ENCODE peak calls at places on chromosomes 12 and 14, in eight cellular contexts. D is A549, I is mesendoderm, Y is astrocyte, S is neural progenitor cell, E is IMR-90, P is DND-41, C is mammary epithelial cell. G is an unnamed sample.

GRCh38 chr12:82963961-82964360 is 277.3 kb downstream of the TMTC2 start:
- DNase-seq in I (peak), D (no peak), Y (peak), P (no peak), S (peak), E (no peak), C (no peak), G (no peak)

GRCh38 chr12:103734847-103735246 is 106.2 kb downstream of the NT5DC3 start:
- DNase-seq in D (no peak), E (no peak), S (no peak), C (no peak), P (no peak), I (no peak), Y (no peak), G (no peak)

GRCh38 chr12:113269257-113269943 is 48.1 kb downstream of the TPCN1 start:
- DNase-seq in C (no peak), D (no peak), P (no peak), S (no peak), E (no peak), Y (no peak), I (no peak), G (no peak)

GRCh38 chr14:22551597-22551982 is 37.4 kb downstream of the DAD1 start:
- DNase-seq in S (no peak), C (no peak), D (no peak), Y (no peak), P (no peak), E (no peak), I (no peak), G (no peak)

GRCh38 chr12:40681148-40681547 is 11.1 kb upstream of the CNTN1 start:
- DNase-seq in Y (no peak), D (no peak), C (no peak), I (no peak), P (no peak), E (no peak), S (no peak), G (no peak)

GRCh38 chr12:124740691-124741137 is 123.0 kb downstream of the SCARB1 start:
- DNase-seq in D (no peak), S (no peak), Y (peak), C (peak), I (peak), E (peak), P (peak), G (peak)

GRCh38 chr12:27769142-27769672 is 10.8 kb upstream of the KLHL42 start:
- DNase-seq in E (no peak), Y (no peak), P (no peak), I (no peak), S (no peak), C (no peak), D (no peak), G (no peak)

GRCh38 chr12:24777359-24777758 is 171.5 kb downstream of the BCAT1 start:
- DNase-seq in D (no peak), I (no peak), E (no peak), Y (no peak), S (no peak), C (no peak), P (no peak), G (no peak)

GRCh38 chr12:51028811-51029146 is 2.6 kb upstream of the SLC11A2 start:
- DNase-seq in E (no peak), D (no peak), Y (no peak), P (no peak), I (peak), C (peak), S (no peak), G (no peak)

GRCh38 chr12:62210422-62210821 is 49.8 kb upstream of the USP15 start:
- DNase-seq in D (peak), P (peak), E (peak), Y (peak), S (peak), C (no peak), I (peak), G (peak)

GRCh38 chr12:89016970-89017778 is 335.1 kb downstream of the DUSP6 start:
- DNase-seq in P (peak), I (peak), E (peak), S (peak), C (peak), D (peak), Y (peak), G (peak)

GRCh38 chr12:75177997-75178396 is 31.6 kb downstream of the KCNC2 start:
- DNase-seq in D (peak), E (peak), S (no peak), Y (peak), I (no peak), C (peak), P (no peak), G (peak)

GRCh38 chr14:104891121-104891551 is 26.1 kb downstream of the CEP170B start:
- DNase-seq in P (no peak), S (no peak), Y (no peak), I (no peak), C (no peak), D (no peak), E (no peak), G (no peak)

GRCh38 chr14:100547633-100548294 is 39.5 kb downstream of the BEGAIN start:
- DNase-seq in P (peak), D (no peak), C (no peak), I (no peak), S (no peak), E (peak), Y (no peak), G (peak)

GRCh38 chr14:87898301-87898700 is 94.7 kb downstream of the GALC start:
- DNase-seq in C (no peak), E (peak), D (no peak), I (no peak), P (no peak), Y (no peak), S (no peak), G (no peak)

GRCh38 chr14:90820958-90821357 is 4.7 kb upstream of the TTC7B start:
- DNase-seq in P (peak), C (peak), S (no peak), I (no peak), E (peak), D (no peak), Y (peak), G (no peak)

GRCh38 chr14:100815478-100816285 is 10.2 kb upstream of the MEG3 start:
- DNase-seq in D (no peak), S (no peak), P (no peak), Y (peak), I (no peak), E (peak), C (no peak), G (no peak)

GRCh38 chr14:104149617-104150141 is 11.3 kb downstream of the KIF26A start:
- DNase-seq in P (no peak), E (no peak), C (no peak), S (peak), Y (peak), I (peak), D (no peak), G (no peak)

GRCh38 chr14:106436310-106436905 is 910.0 kb downstream of the TMEM121 start:
- DNase-seq in Y (no peak), D (peak), I (peak), C (no peak), S (no peak), P (peak), E (no peak), G (no peak)

GRCh38 chr12:57740656-57741412 is 2.3 kb upstream of the AGAP2 start:
- DNase-seq in P (peak), S (no peak), Y (no peak), E (no peak), I (peak), D (no peak), C (no peak), G (no peak)

GRCh38 chr12:80818878-80819277 is 102.2 kb downstream of the MYF5 start:
- DNase-seq in D (no peak), E (no peak), Y (no peak), P (no peak), C (no peak), I (no peak), S (no peak), G (no peak)

GRCh38 chr12:52203126-52203921 is 11.5 kb upstream of the KRT80 start:
- DNase-seq in Y (peak), P (no peak), S (peak), C (peak), I (peak), E (peak), D (peak), G (peak)

GRCh38 chr14:44657688-44658388 is 150.8 kb upstream of the FSCB start:
- DNase-seq in C (peak), E (peak), S (peak), I (peak), P (no peak), D (no peak), Y (peak), G (no peak)

GRCh38 chr14:30656190-30656632 is 34.1 kb downstream of the SCFD1 start:
- DNase-seq in Y (peak), I (peak), S (peak), C (peak), P (peak), E (peak), D (peak), G (peak)

GRCh38 chr14:22379727-22380126 is 209.3 kb downstream of the DAD1 start:
- DNase-seq in E (peak), S (no peak), Y (peak), P (no peak), C (no peak), D (no peak), I (no peak), G (no peak)

GRCh38 chr12:129871991-129872969 is 31.5 kb downstream of the TMEM132D start:
- DNase-seq in D (no peak), P (no peak), Y (no peak), E (no peak), S (peak), C (no peak), I (peak), G (no peak)

GRCh38 chr14:61653507-61653906 is 41.8 kb upstream of the HIF1A start:
- DNase-seq in C (peak), Y (peak), I (no peak), P (no peak), D (no peak), S (no peak), E (peak), G (no peak)

GRCh38 chr14:23057757-23058653 is 685 bp upstream of the CDH24 start:
- DNase-seq in D (peak), Y (peak), I (peak), S (peak), E (peak), P (peak), C (peak), G (peak)

GRCh38 chr12:21476949-21477348 is 24.5 kb downstream of the RECQL start:
- DNase-seq in S (no peak), P (no peak), I (no peak), C (peak), D (no peak), E (peak), Y (peak), G (no peak)

GRCh38 chr12:90235642-90236041 is 527.0 kb upstream of the ATP2B1 start:
- DNase-seq in D (no peak), I (no peak), E (no peak), P (no peak), Y (peak), C (peak), S (no peak), G (no peak)
- H3K4me2 ChIP-seq in D (no peak), I (no peak), E (no peak), P (no peak), Y (no peak), C (peak), S (no peak), G (no peak)

DNA sequence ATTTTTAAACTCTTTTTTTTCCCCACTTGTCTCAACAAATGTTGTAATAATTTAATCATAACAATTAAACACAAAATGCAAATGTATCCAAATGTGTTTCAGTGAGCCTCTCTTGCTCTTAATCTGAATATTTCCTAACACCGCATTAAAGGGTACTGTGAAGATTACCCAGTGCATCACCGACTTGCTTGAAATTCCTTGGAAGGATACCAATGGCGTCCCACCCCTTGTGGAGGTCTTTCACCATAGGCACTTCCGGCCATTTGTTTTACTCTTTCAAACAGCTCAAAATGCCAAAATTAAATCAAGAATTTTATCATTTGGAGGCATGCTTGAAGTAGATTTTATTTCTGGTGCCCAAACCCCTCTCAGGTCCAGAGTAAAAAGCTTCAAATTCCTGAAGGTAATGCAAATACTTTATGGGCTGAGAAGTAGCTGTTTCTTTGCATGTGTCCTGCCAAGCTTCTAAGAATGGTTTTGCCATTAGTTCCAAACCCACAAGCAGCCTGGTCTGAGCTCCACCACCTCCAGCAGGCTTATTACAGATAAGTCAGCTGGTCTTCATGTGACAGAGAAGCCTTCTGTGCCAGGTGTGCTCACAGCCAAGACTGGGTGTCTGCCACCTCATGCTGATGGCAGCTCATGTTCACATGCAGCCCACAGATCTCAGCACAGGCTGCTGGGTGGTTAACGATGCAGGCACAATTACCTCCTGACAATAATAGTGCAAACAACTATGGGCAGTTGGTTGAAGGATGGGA is 16.4 kb upstream of the NUDT4 start:
- DNase-seq in Y (peak), C (peak), D (no peak), P (peak), E (peak), S (no peak), I (peak), G (no peak)
- H3K4me3 ChIP-seq in Y (no peak), C (no peak), D (no peak), P (no peak), E (no peak), S (no peak), I (no peak), G (no peak)

GRCh38 chr12:69610126-69610525 is 581 bp downstream of the LRRC10 start:
- DNase-seq in E (no peak), P (no peak), I (no peak), Y (no peak), C (no peak), D (no peak), S (no peak), G (no peak)

GRCh38 chr12:69602954-69603353 is 7.8 kb downstream of the LRRC10 start:
- DNase-seq in I (no peak), C (no peak), E (no peak), S (no peak), Y (no peak), D (no peak), P (no peak), G (no peak)

GRCh38 chr12:69613351-69613750 is 2.6 kb upstream of the LRRC10 start:
- DNase-seq in S (no peak), C (no peak), D (no peak), E (no peak), I (no peak), Y (no peak), P (no peak), G (no peak)

GRCh38 chr12:69610729-69611128 is at the start of gene LRRC10:
- DNase-seq in C (no peak), P (no peak), I (no peak), E (no peak), D (no peak), S (no peak), Y (no peak), G (no peak)

DNA sequence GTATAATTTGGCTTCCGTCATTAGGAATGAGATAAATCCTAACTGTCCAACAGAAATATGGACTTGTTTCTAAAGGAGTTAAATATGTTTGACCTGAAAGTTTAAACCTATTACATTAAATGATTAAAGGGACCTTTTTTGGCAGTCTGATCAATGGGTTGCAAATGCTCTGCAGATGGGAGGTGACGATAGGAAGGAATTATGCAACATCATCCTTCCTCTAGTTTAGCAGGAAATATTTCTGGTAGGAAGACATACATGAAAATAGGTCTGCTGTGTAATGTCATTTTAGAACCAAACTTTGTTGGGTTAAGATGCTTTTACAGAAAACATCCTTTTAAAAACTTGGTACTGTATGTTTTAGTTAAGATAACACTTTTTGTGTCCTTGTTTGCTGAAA is 2.6 kb downstream of the LRRC10 start:
- DNase-seq in S (no peak), C (no peak), Y (no peak), I (no peak), E (no peak), P (no peak), D (no peak), G (no peak)
- H3K4me2 ChIP-seq in S (no peak), C (no peak), Y (no peak), I (no peak), E (no peak), P (no peak), D (no peak), G (no peak)

DNA sequence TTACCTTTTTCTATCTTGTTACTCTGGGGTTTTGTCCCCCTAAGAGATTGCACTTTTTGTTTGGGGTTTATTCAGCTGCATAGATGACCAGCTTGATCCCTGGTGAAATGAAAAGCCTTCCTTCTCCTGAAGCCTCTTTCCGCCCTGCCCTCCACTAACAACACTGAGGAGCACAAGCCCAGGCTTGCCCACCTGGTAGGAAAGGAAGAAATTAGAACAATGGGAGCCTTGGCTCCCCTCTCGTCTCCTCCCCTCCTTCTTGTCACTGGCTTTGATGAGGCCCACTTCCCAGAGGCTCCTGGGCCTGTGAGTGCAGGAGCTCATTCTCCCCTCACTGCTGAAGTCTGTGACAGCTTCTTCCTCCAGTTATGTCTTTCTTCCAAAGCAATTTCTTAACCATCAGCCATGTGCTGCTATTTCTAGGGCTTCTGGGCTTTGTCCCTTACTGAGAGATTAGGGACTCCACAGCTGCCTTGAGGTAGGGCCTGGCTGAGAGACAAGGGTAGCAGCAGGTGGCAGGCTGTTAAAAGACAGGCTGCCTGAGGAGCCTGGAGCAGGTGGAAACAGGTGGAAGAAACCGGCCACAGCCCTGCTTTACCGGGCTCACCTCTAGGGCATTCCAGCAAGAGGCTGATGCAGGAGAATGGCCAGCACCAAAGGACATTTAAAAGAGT is 53.7 kb upstream of the SRSF5 start:
- DNase-seq in I (peak), E (no peak), Y (no peak), P (no peak), S (peak), C (peak), D (no peak), G (no peak)
- H3K4me3 ChIP-seq in I (no peak), E (no peak), Y (no peak), P (no peak), S (no peak), C (no peak), D (no peak), G (no peak)

GRCh38 chr14:68376067-68376810 is 416.6 kb downstream of the ZFP36L1 start:
- DNase-seq in I (no peak), S (no peak), E (no peak), Y (peak), P (no peak), D (no peak), C (peak), G (no peak)

GRCh38 chr14:68377459-68377858 is 415.4 kb downstream of the ZFP36L1 start:
- DNase-seq in Y (peak), D (no peak), P (no peak), C (peak), E (peak), I (peak), S (peak), G (no peak)

GRCh38 chr14:68380304-68380840 is 412.5 kb downstream of the ZFP36L1 start:
- DNase-seq in D (no peak), P (no peak), E (no peak), S (no peak), Y (peak), I (no peak), C (no peak), G (no peak)

GRCh38 chr14:68377056-68377455 is 415.8 kb downstream of the ZFP36L1 start:
- DNase-seq in D (no peak), P (no peak), Y (no peak), I (no peak), C (no peak), E (no peak), S (no peak), G (no peak)

GRCh38 chr14:68379510-68380303 is 413.2 kb downstream of the ZFP36L1 start:
- DNase-seq in E (no peak), I (no peak), P (no peak), Y (peak), S (no peak), D (no peak), C (no peak), G (no peak)
- H3K4me2 ChIP-seq in E (no peak), I (no peak), P (no peak), Y (no peak), S (no peak), D (no peak), C (no peak), G (no peak)

DNA sequence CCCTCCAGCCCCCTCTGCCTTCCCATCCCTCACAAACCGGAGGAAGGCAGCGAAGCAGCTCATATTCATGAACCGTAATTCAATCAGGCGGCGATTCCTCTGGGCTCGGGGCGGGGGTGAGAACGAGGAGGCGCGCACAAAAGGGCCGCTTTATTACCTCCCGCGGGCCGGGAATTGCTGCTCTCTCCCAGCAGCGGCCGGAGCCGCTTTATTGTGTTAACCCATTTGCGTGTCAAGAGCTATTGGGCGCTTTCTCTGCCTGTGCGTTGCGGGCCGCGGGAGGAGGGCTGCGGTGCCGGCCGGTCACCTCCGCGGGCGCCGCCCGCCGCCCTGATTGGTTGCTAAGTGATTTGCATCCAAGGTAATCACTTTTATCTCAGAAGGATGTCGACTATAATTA is 4.8 kb downstream of the FAM222A start:
- DNase-seq in I (peak), S (peak), E (no peak), C (no peak), Y (no peak), P (no peak), D (no peak), G (no peak)
- H3K4me3 ChIP-seq in I (no peak), S (peak), E (no peak), C (no peak), Y (no peak), P (no peak), D (no peak), G (no peak)

GRCh38 chr12:115998789-115999478 is 278.6 kb downstream of the MED13L start:
- DNase-seq in D (no peak), I (no peak), E (peak), C (no peak), S (no peak), Y (peak), P (no peak), G (no peak)
- H3K4me2 ChIP-seq in D (no peak), I (no peak), E (no peak), C (no peak), S (no peak), Y (no peak), P (no peak), G (no peak)